ENCODE peak calls at places on chromosomes 1 and 21, in seven cellular contexts. One of them, this sample, is unnamed.

GRCh38 chr1:33320619-33321165 is at the start of gene A3GALT2:
- DNase-seq in fibroblast of pulmonary artery: no peak
- DNase-seq in GM12865: no peak
- DNase-seq in BE2C: no peak
- DNase-seq in body of pancreas: no peak
- DNase-seq in heart left ventricle: no peak
- DNase-seq in astrocyte of the spinal cord: no peak
- DNase-seq in this sample: no peak

GRCh38 chr1:55632906-55633305 is 417.7 kb upstream of the USP24 start:
- DNase-seq in body of pancreas: no peak
- DNase-seq in heart left ventricle: no peak
- DNase-seq in fibroblast of pulmonary artery: no peak
- DNase-seq in BE2C: no peak
- DNase-seq in GM12865: no peak
- DNase-seq in astrocyte of the spinal cord: peak
- DNase-seq in this sample: peak

GRCh38 chr1:43492816-43493215 is 37.9 kb upstream of the PTPRF start:
- DNase-seq in body of pancreas: no peak
- DNase-seq in BE2C: no peak
- DNase-seq in fibroblast of pulmonary artery: peak
- DNase-seq in heart left ventricle: no peak
- DNase-seq in GM12865: no peak
- DNase-seq in astrocyte of the spinal cord: no peak
- DNase-seq in this sample: peak

GRCh38 chr1:233448290-233448689 is 120.8 kb downstream of the MAP3K21 start:
- DNase-seq in astrocyte of the spinal cord: no peak
- DNase-seq in GM12865: no peak
- DNase-seq in fibroblast of pulmonary artery: no peak
- DNase-seq in body of pancreas: no peak
- DNase-seq in heart left ventricle: no peak
- DNase-seq in BE2C: peak
- DNase-seq in this sample: no peak

GRCh38 chr1:164587617-164588367 is 28.8 kb downstream of the PBX1 start:
- DNase-seq in BE2C: no peak
- DNase-seq in fibroblast of pulmonary artery: no peak
- DNase-seq in GM12865: no peak
- DNase-seq in heart left ventricle: no peak
- DNase-seq in body of pancreas: no peak
- DNase-seq in astrocyte of the spinal cord: no peak
- DNase-seq in this sample: no peak

GRCh38 chr1:247409869-247410544 is 6.0 kb upstream of the NLRP3 start:
- DNase-seq in astrocyte of the spinal cord: no peak
- DNase-seq in heart left ventricle: no peak
- DNase-seq in body of pancreas: no peak
- DNase-seq in fibroblast of pulmonary artery: no peak
- DNase-seq in GM12865: peak
- DNase-seq in BE2C: no peak
- DNase-seq in this sample: no peak

GRCh38 chr21:46117586-46118304 is 19.8 kb downstream of the COL6A2 start:
- DNase-seq in BE2C: peak
- DNase-seq in heart left ventricle: peak
- DNase-seq in astrocyte of the spinal cord: no peak
- DNase-seq in body of pancreas: no peak
- DNase-seq in GM12865: no peak
- DNase-seq in fibroblast of pulmonary artery: no peak
- DNase-seq in this sample: no peak

GRCh38 chr1:234845836-234846235 is 235.9 kb upstream of the IRF2BP2 start:
- DNase-seq in astrocyte of the spinal cord: no peak
- DNase-seq in heart left ventricle: no peak
- DNase-seq in body of pancreas: no peak
- DNase-seq in BE2C: no peak
- DNase-seq in fibroblast of pulmonary artery: no peak
- DNase-seq in GM12865: no peak
- DNase-seq in this sample: no peak

GRCh38 chr21:45042664-45043161 is 31.7 kb upstream of the ADARB1 start:
- DNase-seq in heart left ventricle: no peak
- DNase-seq in body of pancreas: no peak
- DNase-seq in GM12865: no peak
- DNase-seq in astrocyte of the spinal cord: no peak
- DNase-seq in fibroblast of pulmonary artery: no peak
- DNase-seq in BE2C: no peak
- DNase-seq in this sample: no peak

GRCh38 chr1:85308837-85309350 is 32.5 kb upstream of the BCL10 start:
- DNase-seq in BE2C: no peak
- DNase-seq in astrocyte of the spinal cord: no peak
- DNase-seq in fibroblast of pulmonary artery: no peak
- DNase-seq in GM12865: no peak
- DNase-seq in heart left ventricle: no peak
- DNase-seq in body of pancreas: no peak
- DNase-seq in this sample: no peak

GRCh38 chr1:96710708-96711477 is 10.7 kb upstream of the PTBP2 start:
- DNase-seq in fibroblast of pulmonary artery: peak
- DNase-seq in GM12865: no peak
- DNase-seq in BE2C: no peak
- DNase-seq in body of pancreas: no peak
- DNase-seq in heart left ventricle: no peak
- DNase-seq in astrocyte of the spinal cord: peak
- DNase-seq in this sample: peak

GRCh38 chr1:217091601-217092000 is 368.4 kb upstream of the ESRRG start:
- DNase-seq in BE2C: no peak
- DNase-seq in astrocyte of the spinal cord: no peak
- DNase-seq in fibroblast of pulmonary artery: no peak
- DNase-seq in heart left ventricle: no peak
- DNase-seq in GM12865: no peak
- DNase-seq in body of pancreas: no peak
- DNase-seq in this sample: no peak

GRCh38 chr1:191577213-191577612 is 581.0 kb upstream of the RGS18 start:
- DNase-seq in heart left ventricle: no peak
- DNase-seq in BE2C: no peak
- DNase-seq in GM12865: no peak
- DNase-seq in astrocyte of the spinal cord: no peak
- DNase-seq in fibroblast of pulmonary artery: no peak
- DNase-seq in body of pancreas: no peak
- DNase-seq in this sample: no peak
- H3K4me3 ChIP-seq in heart left ventricle: no peak
- H3K4me3 ChIP-seq in BE2C: no peak
- H3K4me3 ChIP-seq in GM12865: no peak
- H3K4me3 ChIP-seq in astrocyte of the spinal cord: no peak
- H3K4me3 ChIP-seq in fibroblast of pulmonary artery: no peak
- H3K4me3 ChIP-seq in body of pancreas: no peak
- H3K4me3 ChIP-seq in this sample: no peak

GRCh38 chr1:27979859-27980201 is 20.1 kb downstream of the XKR8 start:
- DNase-seq in heart left ventricle: no peak
- DNase-seq in fibroblast of pulmonary artery: no peak
- DNase-seq in GM12865: no peak
- DNase-seq in body of pancreas: no peak
- DNase-seq in astrocyte of the spinal cord: no peak
- DNase-seq in BE2C: no peak
- DNase-seq in this sample: no peak
- TF ChIP-seq CTCF in heart left ventricle: no peak
- TF ChIP-seq CTCF in fibroblast of pulmonary artery: no peak
- TF ChIP-seq CTCF in GM12865: no peak
- TF ChIP-seq CTCF in body of pancreas: no peak
- TF ChIP-seq CTCF in astrocyte of the spinal cord: no peak
- TF ChIP-seq CTCF in BE2C: no peak
- TF ChIP-seq CTCF in this sample: no peak

DNA sequence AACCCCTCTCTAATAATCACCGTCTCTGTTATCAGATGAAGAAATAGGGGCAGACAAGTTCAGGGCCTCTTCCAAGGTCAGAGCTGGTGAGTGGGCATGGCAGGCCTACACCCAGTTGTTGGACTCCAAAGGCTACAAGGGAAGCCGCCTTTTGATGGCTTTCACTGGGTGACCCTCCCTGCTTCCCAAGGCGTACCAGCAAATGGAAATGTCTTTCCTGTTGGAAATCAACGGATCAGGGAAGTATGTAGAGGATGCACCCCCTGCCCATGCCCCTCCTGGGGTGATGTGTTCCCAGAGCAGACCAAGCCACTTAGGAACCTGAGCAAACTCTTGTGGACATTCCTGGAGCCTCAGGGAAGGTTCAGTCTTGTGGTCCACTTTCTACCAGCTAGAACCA is 47.4 kb downstream of the LGR6 start:
- DNase-seq in GM12865: no peak
- DNase-seq in BE2C: no peak
- DNase-seq in heart left ventricle: no peak
- DNase-seq in astrocyte of the spinal cord: no peak
- DNase-seq in body of pancreas: no peak
- DNase-seq in fibroblast of pulmonary artery: no peak
- DNase-seq in this sample: no peak
- H3K4me3 ChIP-seq in GM12865: no peak
- H3K4me3 ChIP-seq in BE2C: no peak
- H3K4me3 ChIP-seq in heart left ventricle: no peak
- H3K4me3 ChIP-seq in astrocyte of the spinal cord: no peak
- H3K4me3 ChIP-seq in body of pancreas: no peak
- H3K4me3 ChIP-seq in fibroblast of pulmonary artery: no peak
- H3K4me3 ChIP-seq in this sample: no peak

GRCh38 chr1:94697839-94698238 is 122.3 kb upstream of the SLC44A3 start:
- DNase-seq in body of pancreas: no peak
- DNase-seq in astrocyte of the spinal cord: no peak
- DNase-seq in BE2C: no peak
- DNase-seq in heart left ventricle: no peak
- DNase-seq in GM12865: no peak
- DNase-seq in fibroblast of pulmonary artery: no peak
- DNase-seq in this sample: no peak

GRCh38 chr1:94693435-94693834 is 126.7 kb upstream of the SLC44A3 start:
- DNase-seq in GM12865: no peak
- DNase-seq in fibroblast of pulmonary artery: no peak
- DNase-seq in heart left ventricle: no peak
- DNase-seq in BE2C: no peak
- DNase-seq in body of pancreas: no peak
- DNase-seq in astrocyte of the spinal cord: no peak
- DNase-seq in this sample: no peak

GRCh38 chr1:94698341-94698740 is 121.8 kb upstream of the SLC44A3 start:
- DNase-seq in astrocyte of the spinal cord: no peak
- DNase-seq in fibroblast of pulmonary artery: no peak
- DNase-seq in GM12865: no peak
- DNase-seq in BE2C: no peak
- DNase-seq in heart left ventricle: no peak
- DNase-seq in body of pancreas: no peak
- DNase-seq in this sample: no peak

GRCh38 chr1:94693029-94693428 is 127.1 kb upstream of the SLC44A3 start:
- DNase-seq in fibroblast of pulmonary artery: no peak
- DNase-seq in GM12865: no peak
- DNase-seq in astrocyte of the spinal cord: no peak
- DNase-seq in heart left ventricle: no peak
- DNase-seq in body of pancreas: no peak
- DNase-seq in BE2C: peak
- DNase-seq in this sample: no peak

GRCh38 chr1:94694234-94694915 is 125.8 kb upstream of the SLC44A3 start:
- DNase-seq in BE2C: no peak
- DNase-seq in fibroblast of pulmonary artery: no peak
- DNase-seq in body of pancreas: no peak
- DNase-seq in GM12865: no peak
- DNase-seq in heart left ventricle: no peak
- DNase-seq in astrocyte of the spinal cord: no peak
- DNase-seq in this sample: no peak
- TF ChIP-seq CTCF in BE2C: no peak
- TF ChIP-seq CTCF in fibroblast of pulmonary artery: no peak
- TF ChIP-seq CTCF in body of pancreas: no peak
- TF ChIP-seq CTCF in GM12865: no peak
- TF ChIP-seq CTCF in heart left ventricle: no peak
- TF ChIP-seq CTCF in astrocyte of the spinal cord: no peak
- TF ChIP-seq CTCF in this sample: no peak

DNA sequence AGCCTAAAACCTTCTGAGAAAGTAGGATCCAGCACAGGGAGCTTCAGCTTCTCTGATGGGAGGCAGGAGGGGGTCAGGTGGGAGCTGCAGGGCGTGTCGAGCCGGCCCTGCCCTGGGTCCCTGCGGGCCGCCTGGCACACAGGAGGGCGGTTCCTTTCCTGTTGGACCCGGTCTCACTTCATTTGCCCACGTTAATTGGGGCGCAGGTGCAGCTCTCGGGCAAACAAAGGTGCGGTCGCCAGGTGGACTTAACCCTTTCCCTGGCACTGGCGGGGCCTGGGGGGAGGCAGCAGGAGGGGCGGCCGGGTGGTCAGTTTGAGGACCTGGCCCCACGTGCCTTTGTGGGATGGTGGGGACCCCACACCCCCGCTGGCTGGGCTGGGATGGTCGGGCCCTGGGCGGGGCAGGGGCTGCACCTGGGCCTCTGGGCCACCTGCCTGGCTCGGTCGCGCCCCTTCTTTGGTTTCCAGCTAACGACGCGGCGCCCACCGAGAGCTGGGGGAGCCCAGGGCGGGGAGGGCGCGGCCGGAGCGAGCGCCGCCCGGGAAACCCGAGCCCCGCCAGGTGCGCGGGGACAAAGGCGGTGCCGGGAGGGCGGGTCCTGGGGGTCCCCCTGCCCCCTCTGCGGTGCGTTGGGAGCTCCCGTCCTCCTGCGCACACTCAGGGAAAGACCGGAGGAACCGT is 20.8 kb upstream of the C1orf159 start:
- DNase-seq in GM12865: no peak
- DNase-seq in heart left ventricle: no peak
- DNase-seq in astrocyte of the spinal cord: no peak
- DNase-seq in BE2C: no peak
- DNase-seq in body of pancreas: no peak
- DNase-seq in fibroblast of pulmonary artery: no peak
- DNase-seq in this sample: no peak
- H3K4me3 ChIP-seq in GM12865: no peak
- H3K4me3 ChIP-seq in heart left ventricle: no peak
- H3K4me3 ChIP-seq in astrocyte of the spinal cord: no peak
- H3K4me3 ChIP-seq in BE2C: no peak
- H3K4me3 ChIP-seq in body of pancreas: no peak
- H3K4me3 ChIP-seq in fibroblast of pulmonary artery: no peak
- H3K4me3 ChIP-seq in this sample: no peak

GRCh38 chr1:37692078-37692833 is at the start of gene CDCA8:
- DNase-seq in fibroblast of pulmonary artery: peak
- DNase-seq in GM12865: peak
- DNase-seq in astrocyte of the spinal cord: peak
- DNase-seq in heart left ventricle: peak
- DNase-seq in BE2C: peak
- DNase-seq in body of pancreas: peak
- DNase-seq in this sample: peak
- TF ChIP-seq CTCF in fibroblast of pulmonary artery: peak
- TF ChIP-seq CTCF in GM12865: peak
- TF ChIP-seq CTCF in astrocyte of the spinal cord: peak
- TF ChIP-seq CTCF in heart left ventricle: peak
- TF ChIP-seq CTCF in BE2C: peak
- TF ChIP-seq CTCF in body of pancreas: peak
- TF ChIP-seq CTCF in this sample: peak

GRCh38 chr1:53766194-53766748 is 27.3 kb upstream of the GLIS1 start:
- DNase-seq in fibroblast of pulmonary artery: no peak
- DNase-seq in GM12865: peak
- DNase-seq in body of pancreas: no peak
- DNase-seq in astrocyte of the spinal cord: no peak
- DNase-seq in heart left ventricle: no peak
- DNase-seq in BE2C: no peak
- DNase-seq in this sample: no peak
- H3K4me3 ChIP-seq in fibroblast of pulmonary artery: no peak
- H3K4me3 ChIP-seq in GM12865: peak
- H3K4me3 ChIP-seq in body of pancreas: no peak
- H3K4me3 ChIP-seq in astrocyte of the spinal cord: no peak
- H3K4me3 ChIP-seq in heart left ventricle: no peak
- H3K4me3 ChIP-seq in BE2C: no peak
- H3K4me3 ChIP-seq in this sample: no peak

This sample was measured in choroid plexus epithelial cell.